ENCODE peak calls at places on chromosomes 16 and 17, in seven cellular contexts. D is activated CD4-positive, CD25-positive, alpha-beta regulatory T cell; J is GF-D8; X is BE2C; G is retina; M is stromal cell of bone marrow; A is AG04450. K is an unnamed sample.

GRCh38 chr17:78862073-78863023 is 21.7 kb upstream of the USP36 start:
- DNase-seq in X (no peak), D (no peak), M (peak; percentile 99), G (no peak), A (peak; percentile 93), J (no peak), K (peak; percentile 90)

GRCh38 chr17:7459961-7460545 is 15.2 kb downstream of the CHRNB1 start:
- DNase-seq in M (no peak), G (no peak), D (no peak), A (no peak), J (no peak), X (no peak), K (no peak)

GRCh38 chr16:64751906-64752305 is 370.0 kb downstream of the CDH11 start:
- DNase-seq in J (no peak), X (no peak), D (no peak), A (peak; percentile 68), M (no peak), G (no peak), K (no peak)

GRCh38 chr17:45345554-45346254 is 28.9 kb upstream of the MAP3K14 start:
- DNase-seq in J (peak; percentile 85), A (peak; percentile 55), G (no peak), M (peak; percentile 63), X (no peak), D (no peak), K (no peak)

GRCh38 chr17:78798695-78799559 is 16.9 kb upstream of the CYTH1 start:
- DNase-seq in G (no peak), D (no peak), A (no peak), J (no peak), M (no peak), X (no peak), K (no peak)

GRCh38 chr16:84845496-84846002 is 25.8 kb downstream of the CRISPLD2 start:
- DNase-seq in X (peak; percentile 35), J (no peak), G (no peak), M (no peak), A (no peak), D (no peak), K (no peak)

GRCh38 chr17:29048440-29049360 is 5.8 kb downstream of the PIPOX start:
- DNase-seq in D (no peak), J (no peak), G (peak; percentile 84), A (no peak), X (peak; percentile 93), M (peak; percentile 44), K (no peak)

GRCh38 chr16:67191995-67192681 is at the start of gene E2F4:
- DNase-seq in J (peak; percentile 64), M (peak; percentile 82), G (peak; percentile 91), A (peak; percentile 76), X (peak; percentile 93), D (peak; percentile 72), K (no peak)

GRCh38 chr16:53282975-53283946 is 151.0 kb upstream of the RBL2 start:
- DNase-seq in G (peak; percentile 31), M (peak; percentile 25), D (no peak), J (no peak), A (peak; percentile 4), X (no peak), K (no peak)

GRCh38 chr16:11089504-11090124 is 145.2 kb downstream of the CLEC16A start:
- DNase-seq in J (no peak), X (no peak), A (peak; percentile 98), G (no peak), D (no peak), M (no peak), K (no peak)

GRCh38 chr17:74773871-74774286 is 2.3 kb downstream of the NAT9 start:
- DNase-seq in D (no peak), X (no peak), M (no peak), A (no peak), J (no peak), G (no peak), K (no peak)

GRCh38 chr16:90043526-90043925 is 24.3 kb upstream of the DBNDD1 start:
- DNase-seq in X (no peak), M (no peak), A (no peak), D (no peak), J (no peak), G (no peak), K (no peak)

GRCh38 chr17:68288804-68289203 is 2.1 kb downstream of the SLC16A6 start:
- DNase-seq in A (no peak), M (no peak), G (no peak), D (no peak), J (peak; percentile 47), X (no peak), K (no peak)

GRCh38 chr17:33052856-33053255 is 61.2 kb downstream of the SPACA3 start:
- DNase-seq in J (no peak), D (no peak), M (no peak), X (no peak), A (no peak), G (no peak), K (no peak)

GRCh38 chr16:23362460-23363317 is 60.6 kb downstream of the SCNN1B start:
- DNase-seq in G (no peak), J (no peak), M (no peak), A (no peak), X (no peak), D (no peak), K (no peak)

GRCh38 chr17:58319181-58320162 is 9.1 kb downstream of the TSPOAP1 start:
- DNase-seq in J (no peak), D (no peak), X (peak; percentile 5), A (no peak), G (no peak), M (no peak), K (no peak)

GRCh38 chr17:45841883-45842525 is 2.7 kb upstream of the SPPL2C start:
- DNase-seq in D (no peak), A (no peak), M (no peak), J (no peak), G (no peak), X (no peak), K (no peak)

K was measured in epithelial cell of proximal tubule.